ENCODE peak calls at places on chromosomes 6 and 20, in four cellular contexts. V is SK-N-SH, J is stomach, Q is K562. R is an unnamed sample.

GRCh38 chr6:85417336-85417735 is 32.5 kb upstream of the NT5E start:
- DNase-seq in V (no peak), J (no peak), Q (no peak), R (no peak)

GRCh38 chr6:169997930-169998218 is 246.5 kb downstream of the ERMARD start:
- DNase-seq in V (no peak), J (no peak), Q (no peak), R (no peak)

GRCh38 chr20:58271596-58272460 is 37.7 kb upstream of the RAB22A start:
- DNase-seq in V (peak; percentile 50), J (no peak), Q (no peak), R (no peak)

GRCh38 chr6:26065952-26066380 is 21.3 kb upstream of the HFE start:
- DNase-seq in V (peak; percentile 66), J (peak; percentile 78), Q (peak; percentile 80), R (no peak)

GRCh38 chr20:1664911-1665310 is 7.3 kb upstream of the SIRPG start:
- DNase-seq in V (no peak), J (peak; percentile 28), Q (no peak), R (no peak)

GRCh38 chr6:165556116-165556843 is 106.8 kb downstream of the PDE10A start:
- DNase-seq in V (no peak), J (peak; percentile 55), Q (no peak), R (peak; percentile 29)

GRCh38 chr6:124943658-124944057 is 18.6 kb upstream of the RNF217 start:
- DNase-seq in V (no peak), J (no peak), Q (no peak), R (no peak)

GRCh38 chr6:54801669-54802068 is 44.9 kb upstream of the FAM83B start:
- DNase-seq in V (no peak), J (no peak), Q (no peak), R (no peak)

GRCh38 chr20:4812641-4813075 is 90.9 kb downstream of the PRND start:
- DNase-seq in V (no peak), J (no peak), Q (no peak), R (no peak)

GRCh38 chr20:4091332-4092135 is 76.2 kb upstream of the RNF24 start:
- DNase-seq in V (peak; percentile 24), J (peak; percentile 69), Q (peak; percentile 66), R (peak; percentile 69)

GRCh38 chr20:60100780-60101179 is 142.6 kb downstream of the CDH26 start:
- DNase-seq in V (no peak), J (no peak), Q (no peak), R (no peak)

GRCh38 chr6:135419162-135419561 is 78.4 kb downstream of the AHI1 start:
- DNase-seq in V (no peak), J (no peak), Q (no peak), R (no peak)

GRCh38 chr6:136113736-136114173 is 136.4 kb downstream of the MTFR2 start:
- DNase-seq in V (peak; percentile 66), J (no peak), Q (no peak), R (peak; percentile 47)

GRCh38 chr6:110681543-110682459 is 133.5 kb downstream of the CDK19 start:
- DNase-seq in V (no peak), J (no peak), Q (no peak), R (no peak)

GRCh38 chr6:154165488-154165887 is 126.4 kb downstream of the OPRM1 start:
- DNase-seq in V (no peak), J (no peak), Q (no peak), R (no peak)

GRCh38 chr6:13554929-13555333 is 19.5 kb upstream of the SIRT5 start:
- DNase-seq in V (no peak), J (no peak), Q (no peak), R (peak; percentile 38)

GRCh38 chr6:151546941-151547659 is 53.3 kb downstream of the CCDC170 start:
- DNase-seq in V (no peak), J (no peak), Q (no peak), R (no peak)

GRCh38 chr6:18425218-18425617 is 38.1 kb downstream of the RNF144B start:
- DNase-seq in V (no peak), J (no peak), Q (no peak), R (peak; percentile 24)

GRCh38 chr20:48041078-48041780 is 255.9 kb upstream of the SULF2 start:
- DNase-seq in V (peak; percentile 70), J (no peak), Q (no peak), R (no peak)

GRCh38 chr6:100573169-100573568 is 108.4 kb upstream of the SIM1 start:
- DNase-seq in V (peak; percentile 7), J (no peak), Q (no peak), R (no peak)

GRCh38 chr20:32685541-32686529 is 12.1 kb upstream of the C20orf203 start:
- DNase-seq in V (peak; percentile 52), J (no peak), Q (no peak), R (no peak)

GRCh38 chr20:32460683-32461320 is 102.7 kb downstream of the ASXL1 start:
- DNase-seq in V (no peak), J (no peak), Q (no peak), R (no peak)

GRCh38 chr20:52941803-52942202 is 30.4 kb upstream of the TSHZ2 start:
- DNase-seq in V (no peak), J (no peak), Q (no peak), R (no peak)

GRCh38 chr6:74749211-74750142 is 456.4 kb downstream of the COL12A1 start:
- DNase-seq in V (no peak), J (no peak), Q (no peak), R (no peak)

GRCh38 chr6:168133186-168133585 is 54.2 kb upstream of the FRMD1 start:
- DNase-seq in V (no peak), J (no peak), Q (no peak), R (peak; percentile 84)

GRCh38 chr20:47610247-47610944 is 108.7 kb downstream of the NCOA3 start:
- DNase-seq in V (no peak), J (peak; percentile 53), Q (peak; percentile 21), R (peak; percentile 59)

GRCh38 chr20:60255866-60256265 is 297.6 kb downstream of the CDH26 start:
- DNase-seq in V (peak; percentile 12), J (no peak), Q (no peak), R (no peak)

GRCh38 chr20:2289475-2289874 is 6.3 kb upstream of the TGM3 start:
- DNase-seq in V (no peak), J (no peak), Q (no peak), R (no peak)

GRCh38 chr6:35096129-35096852 is 44.8 kb downstream of the TCP11 start:
- DNase-seq in V (peak; percentile 26), J (no peak), Q (no peak), R (no peak)

GRCh38 chr6:127945434-127946097 is 44.7 kb upstream of the THEMIS start:
- DNase-seq in V (no peak), J (no peak), Q (no peak), R (no peak)

DNA sequence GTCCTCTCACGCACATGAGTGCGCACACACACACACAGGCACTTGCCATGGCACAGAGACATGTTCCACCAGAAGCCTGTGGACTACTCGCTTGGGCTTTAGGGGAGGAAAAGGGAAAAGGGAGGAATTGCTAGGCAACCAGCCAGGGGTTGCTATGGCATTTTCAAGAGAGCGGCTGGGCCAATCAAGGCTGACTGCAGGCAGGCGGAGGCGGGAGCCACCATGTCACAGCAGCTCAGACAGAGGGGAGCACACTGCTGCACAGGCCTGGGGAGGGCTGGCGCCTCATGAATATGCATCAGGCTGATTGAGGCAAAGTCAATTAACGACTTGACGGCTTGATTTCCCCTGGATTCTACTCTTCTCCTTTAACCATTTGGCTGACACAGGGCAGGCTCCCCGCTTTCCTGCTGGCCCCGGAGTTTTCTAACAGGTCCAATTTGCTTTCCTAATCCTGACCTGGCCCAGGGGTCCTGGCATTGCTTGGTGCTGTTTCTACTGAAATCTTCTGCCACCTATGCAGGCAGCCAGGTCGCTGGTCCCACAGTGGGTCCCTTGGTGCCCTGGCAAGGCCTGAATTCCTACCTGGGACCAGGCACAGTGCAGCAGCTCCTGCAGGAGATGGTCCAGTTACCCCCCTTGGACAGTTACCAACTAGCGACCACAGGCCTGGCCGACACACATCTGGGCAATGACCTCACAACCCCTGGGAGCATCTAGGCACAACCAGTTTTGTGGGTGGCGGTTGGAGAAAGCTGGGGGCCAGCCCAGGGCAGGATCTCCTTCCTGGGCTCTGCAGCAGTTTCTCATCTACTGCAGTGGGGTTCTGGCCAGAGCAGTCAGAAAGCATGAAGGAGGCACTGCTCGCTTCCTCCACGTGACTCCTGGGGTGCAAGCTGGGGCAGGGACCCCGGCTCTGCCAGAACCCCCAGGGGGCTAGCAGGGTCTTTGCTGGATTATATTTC is 52.1 kb downstream of the YTHDF1 start:
- DNase-seq in V (no peak), J (no peak), Q (no peak), R (peak; percentile 42)
- TF ChIP-seq EP300 in V (no peak), J (no peak), Q (no peak), R (no peak)

GRCh38 chr6:105787747-105788146 is 298.4 kb upstream of the PRDM1 start:
- DNase-seq in V (no peak), J (no peak), Q (no peak), R (no peak)
- H3K4me1 ChIP-seq in V (no peaks in the 10 kb centered on the region), J (no peaks in the 10 kb centered on the region), Q (no peaks in the 10 kb centered on the region), R (peaks cover 7% of the 10 kb centered on the region)

DNA sequence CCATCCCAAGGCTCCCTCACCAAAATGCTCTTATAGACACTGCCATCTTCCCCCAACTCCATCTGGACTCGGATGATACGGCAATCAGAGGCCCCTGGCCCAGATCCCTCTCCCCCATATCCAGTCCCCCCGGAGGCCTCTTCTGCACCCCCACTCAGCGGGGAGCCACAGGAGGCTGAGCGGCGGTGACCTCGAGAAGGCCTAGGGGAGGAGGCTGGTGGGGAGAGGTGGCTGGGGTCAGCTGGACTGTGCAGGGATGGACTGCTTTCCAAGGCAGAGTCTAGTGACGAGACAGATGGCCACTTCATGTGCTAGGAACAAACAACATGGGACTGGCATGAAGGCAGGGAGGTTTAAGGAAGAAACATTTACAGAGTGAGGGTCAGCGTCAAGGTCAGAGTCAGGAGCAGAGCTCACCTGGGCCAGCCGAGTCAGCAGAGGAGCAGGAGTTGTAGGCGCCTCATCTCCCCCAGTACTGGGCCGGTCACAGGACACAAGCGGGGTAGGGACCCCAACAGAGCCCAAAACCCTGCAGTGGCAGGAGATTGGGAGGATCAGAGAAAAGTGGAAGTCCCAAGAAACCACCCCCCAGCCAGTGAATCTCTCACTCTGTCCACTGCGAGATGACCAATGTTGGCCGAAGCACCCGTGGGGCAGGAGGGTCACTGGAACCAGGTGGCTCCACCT is 3.7 kb downstream of the PFDN6 start:
- DNase-seq in V (no peak), J (no peak), Q (no peak), R (no peak)
- H3K36me3 ChIP-seq in V (peaks cover 17% of the 10 kb centered on the region), J (peaks cover 59% of the 10 kb centered on the region), Q (peaks cover 66% of the 10 kb centered on the region), R (peaks cover 33% of the 10 kb centered on the region)

GRCh38 chr6:120357447-120357846 is 976.8 kb downstream of the TBC1D32 start:
- DNase-seq in V (peak; percentile 32), J (no peak), Q (no peak), R (no peak)

GRCh38 chr6:120354452-120355098 is 979.7 kb downstream of the TBC1D32 start:
- DNase-seq in V (no peak), J (no peak), Q (no peak), R (no peak)

GRCh38 chr6:120355822-120356221 is 978.5 kb downstream of the TBC1D32 start:
- DNase-seq in V (peak; percentile 1), J (no peak), Q (no peak), R (no peak)

DNA sequence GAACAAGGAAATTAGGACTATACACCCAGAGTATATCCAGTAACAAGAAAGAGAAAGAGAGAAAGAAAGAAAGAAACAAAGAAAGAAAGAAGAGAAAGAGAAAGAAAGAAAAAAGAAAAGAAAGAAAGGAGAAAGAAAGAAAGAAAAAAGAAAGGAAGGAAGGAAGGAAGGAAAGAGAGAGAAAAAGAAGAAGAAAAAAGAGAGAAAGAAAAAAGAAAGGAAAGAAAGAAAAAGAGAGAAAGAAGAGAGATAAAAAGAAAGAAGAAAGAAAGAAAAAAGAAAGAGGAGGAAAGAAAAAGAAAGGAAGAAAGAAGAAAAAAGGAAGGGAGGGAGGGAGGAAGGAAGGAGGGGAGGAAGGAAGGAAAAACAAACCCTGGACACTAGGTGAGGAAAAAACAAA is 981.8 kb downstream of the TBC1D32 start:
- DNase-seq in V (no peak), J (no peak), Q (no peak), R (no peak)
- TF ChIP-seq EP300 in V (no peak), J (no peak), Q (no peak), R (no peak)

GRCh38 chr6:47302043-47302442 is 7.7 kb downstream of the TNFRSF21 start:
- DNase-seq in V (no peak), J (no peak), Q (no peak), R (no peak)
- H3K4me1 ChIP-seq in V (no peaks in the 10 kb centered on the region), J (peaks cover 25% of the 10 kb centered on the region), Q (no peaks in the 10 kb centered on the region), R (no peaks in the 10 kb centered on the region)